ENCODE peak calls at places on chromosomes 1 and 21, in eight cellular contexts. V, P, Q, N, H, A, D and F are unnamed samples.

GRCh38 chr1:58585591-58586151 is 8.6 kb upstream of the TACSTD2 start:
- DNase-seq in N (no peak), V (no peak), H (no peak), A (no peak), P (no peak), D (no peak), Q (peak), F (no peak)

GRCh38 chr1:205017766-205018165 is 25.2 kb upstream of the CNTN2 start:
- DNase-seq in P (no peak), H (no peak), V (no peak), N (no peak), D (no peak), A (no peak), Q (no peak), F (no peak)

GRCh38 chr1:227945891-227946623 is 1.7 kb downstream of the WNT9A start:
- DNase-seq in D (no peak), Q (peak), V (peak), P (peak), H (peak), N (no peak), A (no peak), F (peak)

GRCh38 chr1:55195523-55196233 is 19.5 kb downstream of the USP24 start:
- DNase-seq in A (no peak), H (no peak), V (no peak), Q (peak), N (no peak), D (no peak), P (no peak), F (no peak)

GRCh38 chr1:101964708-101965107 is 32.0 kb downstream of the OLFM3 start:
- DNase-seq in P (no peak), A (no peak), V (no peak), H (no peak), Q (peak), D (no peak), N (no peak), F (no peak)

GRCh38 chr1:56491441-56491840 is 87.9 kb downstream of the PLPP3 start:
- DNase-seq in H (no peak), V (no peak), N (no peak), P (no peak), D (no peak), A (no peak), Q (peak), F (no peak)

GRCh38 chr1:156478250-156478627 is 22.3 kb downstream of the MEF2D start:
- DNase-seq in V (no peak), A (no peak), Q (no peak), P (no peak), D (no peak), H (no peak), N (no peak), F (peak)

GRCh38 chr1:160800142-160800541 is 4.2 kb downstream of the LY9 start:
- DNase-seq in N (no peak), D (no peak), H (no peak), P (no peak), A (no peak), Q (no peak), V (no peak), F (no peak)

GRCh38 chr1:43205671-43206070 is 33.5 kb downstream of the CFAP57 start:
- DNase-seq in A (no peak), N (no peak), H (peak), P (peak), Q (peak), V (no peak), D (no peak), F (no peak)

GRCh38 chr1:184624626-184625025 is 130.0 kb downstream of the EDEM3 start:
- DNase-seq in D (no peak), Q (no peak), V (no peak), N (no peak), H (no peak), P (peak), A (no peak), F (no peak)

GRCh38 chr21:29238967-29239289 is 59.8 kb upstream of the BACH1 start:
- DNase-seq in D (no peak), P (peak), A (no peak), N (no peak), H (no peak), V (no peak), Q (no peak), F (no peak)

GRCh38 chr1:21664806-21665588 is 4.2 kb downstream of the RAP1GAP start:
- DNase-seq in Q (no peak), H (no peak), N (no peak), D (no peak), A (no peak), P (no peak), V (no peak), F (no peak)

GRCh38 chr1:174794861-174795260 is 204.9 kb upstream of the CACYBP start:
- DNase-seq in A (no peak), Q (no peak), N (no peak), H (no peak), V (no peak), D (no peak), P (no peak), F (no peak)

GRCh38 chr1:39409055-39409816 is 82.2 kb upstream of the BMP8A start:
- DNase-seq in N (peak), V (no peak), D (no peak), A (peak), P (no peak), Q (peak), H (peak), F (peak)

GRCh38 chr1:115879977-115880376 is 39.1 kb upstream of the NHLH2 start:
- DNase-seq in H (no peak), Q (no peak), A (no peak), N (no peak), D (no peak), P (no peak), V (no peak), F (no peak)

GRCh38 chr21:29499734-29500343 is 201.1 kb downstream of the BACH1 start:
- DNase-seq in A (no peak), D (no peak), P (peak), N (no peak), Q (no peak), V (no peak), H (peak), F (peak)

GRCh38 chr1:41399148-41399795 is 38.0 kb downstream of the FOXO6 start:
- DNase-seq in H (no peak), D (no peak), N (peak), P (no peak), V (no peak), A (no peak), Q (no peak), F (peak)